ENCODE peak calls at places on chromosomes 7 and 10, in seven cellular contexts. P is astrocyte of the spinal cord; A is mesendoderm; R is NCI-H2081; J is SW480; N is activated CD8-positive, alpha-beta memory T cell treated with anti-CD3 and anti-CD28 coated beads, Interleukin-2, amount 50 U/mL, for 48 hours; V is MCF 10A. D is an unnamed sample.

GRCh38 chr7:106369349-106369748 is 84.6 kb upstream of the NAMPT start:
- DNase-seq in R (no peak), J (no peak), N (no peak), A (peak; percentile 35), V (peak; percentile 82), P (peak; percentile 78), D (no peak)

GRCh38 chr10:71187600-71187999 is 24.8 kb upstream of the UNC5B start:
- DNase-seq in A (no peak), R (no peak), P (peak; percentile 27), J (no peak), N (no peak), V (peak; percentile 21), D (no peak)

GRCh38 chr7:43648725-43649406 is 66.0 kb downstream of the STK17A start:
- DNase-seq in J (no peak), V (peak; percentile 85), P (peak; percentile 95), N (no peak), R (no peak), A (no peak), D (peak; percentile 43)

GRCh38 chr7:12074889-12075288 is 136.2 kb upstream of the TMEM106B start:
- DNase-seq in R (no peak), N (no peak), A (no peak), P (no peak), J (no peak), V (no peak), D (no peak)

GRCh38 chr7:70071786-70072185 is 473.5 kb downstream of the AUTS2 start:
- DNase-seq in A (no peak), R (peak; percentile 39), J (no peak), V (no peak), P (no peak), N (no peak), D (no peak)

GRCh38 chr10:84605802-84606201 is 277.4 kb downstream of the CCSER2 start:
- DNase-seq in V (peak; percentile 71), R (no peak), N (no peak), P (no peak), J (no peak), A (peak; percentile 56), D (no peak)

GRCh38 chr7:81410471-81411117 is 359.3 kb downstream of the HGF start:
- DNase-seq in N (no peak), R (peak; percentile 62), P (no peak), V (peak; percentile 43), J (no peak), A (no peak), D (no peak)

GRCh38 chr10:67629461-67629971 is 66.5 kb downstream of the CTNNA3 start:
- DNase-seq in N (no peak), R (no peak), A (peak; percentile 84), P (peak; percentile 79), V (peak; percentile 49), J (no peak), D (no peak)

GRCh38 chr10:9762966-9763656 is 1254.6 kb upstream of the CELF2 start:
- DNase-seq in V (peak; percentile 78), R (no peak), N (no peak), P (peak; percentile 87), A (no peak), J (no peak), D (no peak)

GRCh38 chr10:129909531-129910286 is 54.4 kb downstream of the EBF3 start:
- DNase-seq in V (no peak), R (no peak), P (no peak), N (no peak), A (no peak), J (no peak), D (no peak)

GRCh38 chr10:101230185-101230917 is 1.1 kb upstream of the LBX1 start:
- DNase-seq in N (no peak), R (no peak), A (no peak), V (no peak), J (no peak), P (no peak), D (no peak)

GRCh38 chr7:131633342-131633843 is 77.0 kb upstream of the PODXL start:
- DNase-seq in P (peak; percentile 55), N (no peak), R (no peak), V (peak; percentile 35), J (no peak), A (no peak), D (no peak)

GRCh38 chr7:100176096-100176835 is 915 bp downstream of the GPC2 start:
- DNase-seq in N (no peak), J (no peak), A (no peak), V (no peak), P (no peak), R (no peak), D (no peak)

GRCh38 chr10:30842185-30842584 is 189.5 kb downstream of the ZNF438 start:
- DNase-seq in N (no peak), J (no peak), A (no peak), R (no peak), V (no peak), P (no peak), D (no peak)

GRCh38 chr7:157691521-157692155 is 354.8 kb downstream of the DNAJB6 start:
- DNase-seq in N (peak; percentile 52), J (no peak), P (no peak), A (no peak), V (no peak), R (no peak), D (no peak)

GRCh38 chr7:30470163-30470770 is 8.3 kb downstream of the NOD1 start:
- DNase-seq in R (no peak), A (no peak), N (peak; percentile 15), P (peak; percentile 29), J (no peak), V (no peak), D (no peak)

GRCh38 chr7:111839261-111839660 is 277.0 kb upstream of the IMMP2L start:
- DNase-seq in V (no peak), N (no peak), A (no peak), J (no peak), R (no peak), P (no peak), D (no peak)

GRCh38 chr10:82866424-82867020 is 991.5 kb downstream of the NRG3 start:
- DNase-seq in V (peak; percentile 80), J (peak; percentile 24), R (no peak), N (no peak), A (no peak), P (peak; percentile 53), D (no peak)

GRCh38 chr7:85376589-85376988 is 189.7 kb upstream of the SEMA3D start:
- DNase-seq in P (no peak), J (no peak), N (no peak), A (no peak), R (no peak), V (no peak), D (no peak)

GRCh38 chr7:15015545-15016314 is 113.2 kb upstream of the DGKB start:
- DNase-seq in R (peak; percentile 92), N (no peak), P (peak; percentile 76), J (peak; percentile 94), A (peak; percentile 96), V (peak; percentile 86), D (no peak)

GRCh38 chr10:128686638-128687278 is 560.5 kb upstream of the MKI67 start:
- DNase-seq in N (no peak), J (no peak), A (no peak), R (no peak), P (no peak), V (no peak), D (no peak)

GRCh38 chr10:27457261-27457945 is 46.7 kb upstream of the RAB18 start:
- DNase-seq in V (no peak), N (no peak), J (no peak), P (no peak), A (no peak), R (no peak), D (no peak)